ENCODE peak calls at places on chromosomes 2 and 18, in four cellular contexts. R is GM23248, M is occipital lobe, W is adrenal gland. K is an unnamed sample.
A peak's percentile ranks its signal among the peaks of the same experiment; 100 is the strongest.

GRCh38 chr18:59352250-59352855 is 6.7 kb downstream of the LMAN1 start:
- DNase-seq in R (no peak), M (no peak), W (no peak), K (no peak)

GRCh38 chr2:170146784-170147183 is 31.2 kb upstream of the MYO3B start:
- DNase-seq in R (no peak), M (no peak), W (no peak), K (no peak)

GRCh38 chr2:86274265-86274917 is 63.0 kb downstream of the REEP1 start:
- DNase-seq in R (peak; percentile 23), M (no peak), W (no peak), K (no peak)

GRCh38 chr2:29174937-29175336 is 59.7 kb downstream of the CLIP4 start:
- DNase-seq in R (no peak), M (no peak), W (no peak), K (no peak)

GRCh38 chr18:26307161-26307773 is 81.0 kb downstream of the TAF4B start:
- DNase-seq in R (peak; percentile 77), M (no peak), W (no peak), K (peak; percentile 26)

GRCh38 chr2:118657451-118657850 is 190.0 kb downstream of the EN1 start:
- DNase-seq in R (peak; percentile 58), M (no peak), W (no peak), K (no peak)

GRCh38 chr2:143083636-143084035 is 45.6 kb upstream of the ARHGAP15 start:
- DNase-seq in R (peak; percentile 87), M (no peak), W (no peak), K (no peak)

GRCh38 chr2:127853667-127854066 is 4.3 kb downstream of the POLR2D start:
- DNase-seq in R (no peak), M (no peak), W (no peak), K (no peak)

GRCh38 chr2:216366777-216367465 is 5.4 kb downstream of the MARCHF4 start:
- DNase-seq in R (peak; percentile 59), M (no peak), W (no peak), K (no peak)

GRCh38 chr2:172226244-172227061 is 123.8 kb upstream of the DLX2 start:
- DNase-seq in R (no peak), M (no peak), W (no peak), K (no peak)

GRCh38 chr18:11872479-11873136 is 21.4 kb downstream of the CHMP1B start:
- DNase-seq in R (peak; percentile 40), M (no peak), W (peak; percentile 45), K (no peak)

GRCh38 chr2:45643543-45644542 is 7.6 kb upstream of the PRKCE start:
- DNase-seq in R (peak; percentile 83), M (peak; percentile 39), W (peak; percentile 57), K (peak; percentile 60)

GRCh38 chr18:24214144-24214543 is 75.3 kb downstream of the CABYR start:
- DNase-seq in R (no peak), M (no peak), W (no peak), K (no peak)

GRCh38 chr2:200320991-200321390 is 14.5 kb downstream of the SPATS2L start:
- DNase-seq in R (no peak), M (no peak), W (no peak), K (no peak)

GRCh38 chr18:57198025-57198424 is 51.1 kb downstream of the BOD1L2 start:
- DNase-seq in R (no peak), M (no peak), W (no peak), K (no peak)